ENCODE peak calls at places on chromosome X, in nine cellular contexts. One of them, this sample, is unnamed.

GRCh38 chrX:53233536-53233935 is 8.5 kb upstream of the KDM5C start:
- ATAC-seq in activated CD8-positive, alpha-beta memory T cell treated with anti-CD3 and anti-CD28 coated beads, Interleukin-2, amount 10 ng/mL, durations not matched to agents 7 days and 5 days: no peak
- ATAC-seq in B cell: no peak
- ATAC-seq in Right ventricle myocardium inferior: no peak
- ATAC-seq in sciatic nerve: no peak
- ATAC-seq in stimulated activated naive B cell treated with anti-CD40 and anti-IgM and Interleukin-4, amounts not matched to agents 10 μg/mL and 1 μg/mL and 100 μg/mL, for 72 hours: no peak
- ATAC-seq in esophagus mucosa: no peak
- ATAC-seq in lower lobe of right lung: no peak
- ATAC-seq in omental fat pad: no peak
- ATAC-seq in this sample: no peak

GRCh38 chrX:112746812-112747630 is 67.3 kb upstream of the LHFPL1 start:
- ATAC-seq in esophagus mucosa: no peak
- ATAC-seq in activated CD8-positive, alpha-beta memory T cell treated with anti-CD3 and anti-CD28 coated beads, Interleukin-2, amount 10 ng/mL, durations not matched to agents 7 days and 5 days: no peak
- ATAC-seq in omental fat pad: no peak
- ATAC-seq in stimulated activated naive B cell treated with anti-CD40 and anti-IgM and Interleukin-4, amounts not matched to agents 10 μg/mL and 1 μg/mL and 100 μg/mL, for 72 hours: no peak
- ATAC-seq in sciatic nerve: no peak
- ATAC-seq in lower lobe of right lung: no peak
- ATAC-seq in B cell: no peak
- ATAC-seq in Right ventricle myocardium inferior: peak; percentile 37
- ATAC-seq in this sample: no peak

GRCh38 chrX:44459501-44459900 is 83.2 kb downstream of the FUNDC1 start:
- ATAC-seq in omental fat pad: no peak
- ATAC-seq in Right ventricle myocardium inferior: no peak
- ATAC-seq in sciatic nerve: no peak
- ATAC-seq in B cell: no peak
- ATAC-seq in stimulated activated naive B cell treated with anti-CD40 and anti-IgM and Interleukin-4, amounts not matched to agents 10 μg/mL and 1 μg/mL and 100 μg/mL, for 72 hours: no peak
- ATAC-seq in activated CD8-positive, alpha-beta memory T cell treated with anti-CD3 and anti-CD28 coated beads, Interleukin-2, amount 10 ng/mL, durations not matched to agents 7 days and 5 days: no peak
- ATAC-seq in lower lobe of right lung: no peak
- ATAC-seq in esophagus mucosa: peak; percentile 85
- ATAC-seq in this sample: no peak

GRCh38 chrX:1661048-1661921 is 46.4 kb downstream of the ASMT start:
- ATAC-seq in Right ventricle myocardium inferior: peak; percentile 26
- ATAC-seq in stimulated activated naive B cell treated with anti-CD40 and anti-IgM and Interleukin-4, amounts not matched to agents 10 μg/mL and 1 μg/mL and 100 μg/mL, for 72 hours: peak; percentile 93
- ATAC-seq in lower lobe of right lung: peak; percentile 80
- ATAC-seq in sciatic nerve: peak; percentile 62
- ATAC-seq in esophagus mucosa: peak; percentile 77
- ATAC-seq in activated CD8-positive, alpha-beta memory T cell treated with anti-CD3 and anti-CD28 coated beads, Interleukin-2, amount 10 ng/mL, durations not matched to agents 7 days and 5 days: peak; percentile 91
- ATAC-seq in omental fat pad: no peak
- ATAC-seq in B cell: peak; percentile 88
- ATAC-seq in this sample: no peak

GRCh38 chrX:13319953-13320352 is at the start of gene ATXN3L:
- ATAC-seq in omental fat pad: no peak
- ATAC-seq in Right ventricle myocardium inferior: no peak
- ATAC-seq in sciatic nerve: no peak
- ATAC-seq in stimulated activated naive B cell treated with anti-CD40 and anti-IgM and Interleukin-4, amounts not matched to agents 10 μg/mL and 1 μg/mL and 100 μg/mL, for 72 hours: no peak
- ATAC-seq in B cell: no peak
- ATAC-seq in esophagus mucosa: no peak
- ATAC-seq in activated CD8-positive, alpha-beta memory T cell treated with anti-CD3 and anti-CD28 coated beads, Interleukin-2, amount 10 ng/mL, durations not matched to agents 7 days and 5 days: no peak
- ATAC-seq in lower lobe of right lung: no peak
- ATAC-seq in this sample: no peak

GRCh38 chrX:108053218-108053617 is 8.4 kb downstream of the VSIG1 start:
- ATAC-seq in sciatic nerve: no peak
- ATAC-seq in B cell: no peak
- ATAC-seq in esophagus mucosa: no peak
- ATAC-seq in lower lobe of right lung: no peak
- ATAC-seq in activated CD8-positive, alpha-beta memory T cell treated with anti-CD3 and anti-CD28 coated beads, Interleukin-2, amount 10 ng/mL, durations not matched to agents 7 days and 5 days: no peak
- ATAC-seq in stimulated activated naive B cell treated with anti-CD40 and anti-IgM and Interleukin-4, amounts not matched to agents 10 μg/mL and 1 μg/mL and 100 μg/mL, for 72 hours: peak; percentile 55
- ATAC-seq in Right ventricle myocardium inferior: no peak
- ATAC-seq in omental fat pad: no peak
- ATAC-seq in this sample: no peak

GRCh38 chrX:54359408-54359807 is 1.6 kb upstream of the WNK3 start:
- ATAC-seq in lower lobe of right lung: no peak
- ATAC-seq in omental fat pad: no peak
- ATAC-seq in stimulated activated naive B cell treated with anti-CD40 and anti-IgM and Interleukin-4, amounts not matched to agents 10 μg/mL and 1 μg/mL and 100 μg/mL, for 72 hours: no peak
- ATAC-seq in activated CD8-positive, alpha-beta memory T cell treated with anti-CD3 and anti-CD28 coated beads, Interleukin-2, amount 10 ng/mL, durations not matched to agents 7 days and 5 days: no peak
- ATAC-seq in Right ventricle myocardium inferior: no peak
- ATAC-seq in esophagus mucosa: no peak
- ATAC-seq in sciatic nerve: no peak
- ATAC-seq in B cell: no peak
- ATAC-seq in this sample: no peak

GRCh38 chrX:38860106-38861013 is 59.1 kb downstream of the MID1IP1 start:
- ATAC-seq in stimulated activated naive B cell treated with anti-CD40 and anti-IgM and Interleukin-4, amounts not matched to agents 10 μg/mL and 1 μg/mL and 100 μg/mL, for 72 hours: peak; percentile 92
- ATAC-seq in sciatic nerve: no peak
- ATAC-seq in lower lobe of right lung: no peak
- ATAC-seq in omental fat pad: no peak
- ATAC-seq in B cell: peak; percentile 33
- ATAC-seq in esophagus mucosa: no peak
- ATAC-seq in activated CD8-positive, alpha-beta memory T cell treated with anti-CD3 and anti-CD28 coated beads, Interleukin-2, amount 10 ng/mL, durations not matched to agents 7 days and 5 days: no peak
- ATAC-seq in Right ventricle myocardium inferior: no peak
- ATAC-seq in this sample: no peak

GRCh38 chrX:16465081-16465876 is 184.7 kb upstream of the S100G start:
- ATAC-seq in Right ventricle myocardium inferior: no peak
- ATAC-seq in esophagus mucosa: no peak
- ATAC-seq in B cell: no peak
- ATAC-seq in activated CD8-positive, alpha-beta memory T cell treated with anti-CD3 and anti-CD28 coated beads, Interleukin-2, amount 10 ng/mL, durations not matched to agents 7 days and 5 days: no peak
- ATAC-seq in omental fat pad: no peak
- ATAC-seq in lower lobe of right lung: no peak
- ATAC-seq in stimulated activated naive B cell treated with anti-CD40 and anti-IgM and Interleukin-4, amounts not matched to agents 10 μg/mL and 1 μg/mL and 100 μg/mL, for 72 hours: no peak
- ATAC-seq in sciatic nerve: no peak
- ATAC-seq in this sample: no peak

GRCh38 chrX:20965270-20966044 is 408.8 kb upstream of the CNKSR2 start:
- ATAC-seq in stimulated activated naive B cell treated with anti-CD40 and anti-IgM and Interleukin-4, amounts not matched to agents 10 μg/mL and 1 μg/mL and 100 μg/mL, for 72 hours: no peak
- ATAC-seq in activated CD8-positive, alpha-beta memory T cell treated with anti-CD3 and anti-CD28 coated beads, Interleukin-2, amount 10 ng/mL, durations not matched to agents 7 days and 5 days: no peak
- ATAC-seq in esophagus mucosa: no peak
- ATAC-seq in sciatic nerve: peak; percentile 55
- ATAC-seq in omental fat pad: no peak
- ATAC-seq in lower lobe of right lung: peak; percentile 79
- ATAC-seq in Right ventricle myocardium inferior: no peak
- ATAC-seq in B cell: no peak
- ATAC-seq in this sample: no peak

GRCh38 chrX:120023259-120023658 is 54.2 kb downstream of the RHOXF2B start:
- ATAC-seq in esophagus mucosa: no peak
- ATAC-seq in stimulated activated naive B cell treated with anti-CD40 and anti-IgM and Interleukin-4, amounts not matched to agents 10 μg/mL and 1 μg/mL and 100 μg/mL, for 72 hours: no peak
- ATAC-seq in sciatic nerve: no peak
- ATAC-seq in activated CD8-positive, alpha-beta memory T cell treated with anti-CD3 and anti-CD28 coated beads, Interleukin-2, amount 10 ng/mL, durations not matched to agents 7 days and 5 days: no peak
- ATAC-seq in B cell: no peak
- ATAC-seq in Right ventricle myocardium inferior: no peak
- ATAC-seq in lower lobe of right lung: no peak
- ATAC-seq in omental fat pad: no peak
- ATAC-seq in this sample: no peak

GRCh38 chrX:23435575-23435974 is 100.9 kb downstream of the PTCHD1 start:
- ATAC-seq in esophagus mucosa: no peak
- ATAC-seq in omental fat pad: no peak
- ATAC-seq in stimulated activated naive B cell treated with anti-CD40 and anti-IgM and Interleukin-4, amounts not matched to agents 10 μg/mL and 1 μg/mL and 100 μg/mL, for 72 hours: no peak
- ATAC-seq in B cell: no peak
- ATAC-seq in Right ventricle myocardium inferior: no peak
- ATAC-seq in lower lobe of right lung: peak; percentile 12
- ATAC-seq in sciatic nerve: no peak
- ATAC-seq in activated CD8-positive, alpha-beta memory T cell treated with anti-CD3 and anti-CD28 coated beads, Interleukin-2, amount 10 ng/mL, durations not matched to agents 7 days and 5 days: no peak
- ATAC-seq in this sample: no peak

GRCh38 chrX:155745792-155746191 is 133.0 kb upstream of the TMLHE start:
- ATAC-seq in lower lobe of right lung: no peak
- ATAC-seq in omental fat pad: no peak
- ATAC-seq in stimulated activated naive B cell treated with anti-CD40 and anti-IgM and Interleukin-4, amounts not matched to agents 10 μg/mL and 1 μg/mL and 100 μg/mL, for 72 hours: no peak
- ATAC-seq in Right ventricle myocardium inferior: no peak
- ATAC-seq in esophagus mucosa: peak; percentile 71
- ATAC-seq in activated CD8-positive, alpha-beta memory T cell treated with anti-CD3 and anti-CD28 coated beads, Interleukin-2, amount 10 ng/mL, durations not matched to agents 7 days and 5 days: no peak
- ATAC-seq in sciatic nerve: no peak
- ATAC-seq in B cell: no peak
- ATAC-seq in this sample: no peak

GRCh38 chrX:13452283-13452682 is 117.1 kb upstream of the EGFL6 start:
- ATAC-seq in omental fat pad: no peak
- ATAC-seq in B cell: no peak
- ATAC-seq in stimulated activated naive B cell treated with anti-CD40 and anti-IgM and Interleukin-4, amounts not matched to agents 10 μg/mL and 1 μg/mL and 100 μg/mL, for 72 hours: no peak
- ATAC-seq in sciatic nerve: no peak
- ATAC-seq in esophagus mucosa: no peak
- ATAC-seq in lower lobe of right lung: no peak
- ATAC-seq in activated CD8-positive, alpha-beta memory T cell treated with anti-CD3 and anti-CD28 coated beads, Interleukin-2, amount 10 ng/mL, durations not matched to agents 7 days and 5 days: no peak
- ATAC-seq in Right ventricle myocardium inferior: no peak
- ATAC-seq in this sample: no peak

GRCh38 chrX:1673337-1673736 is 58.5 kb downstream of the ASMT start:
- ATAC-seq in omental fat pad: no peak
- ATAC-seq in sciatic nerve: no peak
- ATAC-seq in activated CD8-positive, alpha-beta memory T cell treated with anti-CD3 and anti-CD28 coated beads, Interleukin-2, amount 10 ng/mL, durations not matched to agents 7 days and 5 days: no peak
- ATAC-seq in stimulated activated naive B cell treated with anti-CD40 and anti-IgM and Interleukin-4, amounts not matched to agents 10 μg/mL and 1 μg/mL and 100 μg/mL, for 72 hours: no peak
- ATAC-seq in B cell: no peak
- ATAC-seq in Right ventricle myocardium inferior: no peak
- ATAC-seq in esophagus mucosa: no peak
- ATAC-seq in lower lobe of right lung: no peak
- ATAC-seq in this sample: no peak

GRCh38 chrX:41118156-41118555 is 32.9 kb downstream of the USP9X start:
- ATAC-seq in omental fat pad: no peak
- ATAC-seq in lower lobe of right lung: no peak
- ATAC-seq in sciatic nerve: no peak
- ATAC-seq in Right ventricle myocardium inferior: no peak
- ATAC-seq in stimulated activated naive B cell treated with anti-CD40 and anti-IgM and Interleukin-4, amounts not matched to agents 10 μg/mL and 1 μg/mL and 100 μg/mL, for 72 hours: peak; percentile 30
- ATAC-seq in esophagus mucosa: no peak
- ATAC-seq in activated CD8-positive, alpha-beta memory T cell treated with anti-CD3 and anti-CD28 coated beads, Interleukin-2, amount 10 ng/mL, durations not matched to agents 7 days and 5 days: peak; percentile 60
- ATAC-seq in B cell: no peak
- ATAC-seq in this sample: no peak

GRCh38 chrX:118983513-118983912 is 9.1 kb downstream of the LONRF3 start:
- ATAC-seq in sciatic nerve: no peak
- ATAC-seq in lower lobe of right lung: no peak
- ATAC-seq in omental fat pad: no peak
- ATAC-seq in B cell: no peak
- ATAC-seq in activated CD8-positive, alpha-beta memory T cell treated with anti-CD3 and anti-CD28 coated beads, Interleukin-2, amount 10 ng/mL, durations not matched to agents 7 days and 5 days: no peak
- ATAC-seq in stimulated activated naive B cell treated with anti-CD40 and anti-IgM and Interleukin-4, amounts not matched to agents 10 μg/mL and 1 μg/mL and 100 μg/mL, for 72 hours: no peak
- ATAC-seq in Right ventricle myocardium inferior: no peak
- ATAC-seq in esophagus mucosa: peak; percentile 36
- ATAC-seq in this sample: no peak

GRCh38 chrX:77087529-77088169 is 359.5 kb upstream of the FGF16 start:
- ATAC-seq in esophagus mucosa: no peak
- ATAC-seq in omental fat pad: no peak
- ATAC-seq in lower lobe of right lung: peak; percentile 59
- ATAC-seq in activated CD8-positive, alpha-beta memory T cell treated with anti-CD3 and anti-CD28 coated beads, Interleukin-2, amount 10 ng/mL, durations not matched to agents 7 days and 5 days: no peak
- ATAC-seq in B cell: no peak
- ATAC-seq in sciatic nerve: peak; percentile 92
- ATAC-seq in stimulated activated naive B cell treated with anti-CD40 and anti-IgM and Interleukin-4, amounts not matched to agents 10 μg/mL and 1 μg/mL and 100 μg/mL, for 72 hours: no peak
- ATAC-seq in Right ventricle myocardium inferior: peak; percentile 64
- ATAC-seq in this sample: peak; percentile 61

GRCh38 chrX:100636321-100636991 is at the start of gene TSPAN6:
- ATAC-seq in lower lobe of right lung: peak; percentile 98
- ATAC-seq in B cell: peak; percentile 97
- ATAC-seq in sciatic nerve: peak; percentile 98
- ATAC-seq in activated CD8-positive, alpha-beta memory T cell treated with anti-CD3 and anti-CD28 coated beads, Interleukin-2, amount 10 ng/mL, durations not matched to agents 7 days and 5 days: peak; percentile 86
- ATAC-seq in stimulated activated naive B cell treated with anti-CD40 and anti-IgM and Interleukin-4, amounts not matched to agents 10 μg/mL and 1 μg/mL and 100 μg/mL, for 72 hours: peak; percentile 98
- ATAC-seq in omental fat pad: peak; percentile 93
- ATAC-seq in esophagus mucosa: peak; percentile 95
- ATAC-seq in Right ventricle myocardium inferior: peak; percentile 99
- ATAC-seq in this sample: peak; percentile 94

This sample was measured in gastroesophageal sphincter.